ENCODE peak calls at places on chromosomes 4 and X, in nine cellular contexts. H, E, A, R, L, Q, Z, I and X are unnamed samples.

GRCh38 chr4:26878729-26879415 is 18.2 kb downstream of the STIM2 start:
- DNase-seq in H (no peak), E (no peak), A (no peak), R (no peak), L (no peak), Q (no peak), Z (no peak), I (no peak), X (no peak)

GRCh38 chrX:112913807-112914206 is 73.2 kb upstream of the AMOT start:
- DNase-seq in H (no peak), E (no peak), A (no peak), R (no peak), L (no peak), Q (no peak), Z (no peak), I (no peak), X (peak)

GRCh38 chr4:112173593-112174559 is 28.6 kb downstream of the FAM241A start:
- DNase-seq in H (no peak), E (peak), A (no peak), R (no peak), L (peak), Q (no peak), Z (no peak), I (no peak), X (no peak)

GRCh38 chr4:185895866-185896265 is 83.9 kb upstream of the SORBS2 start:
- DNase-seq in H (no peak), E (no peak), A (no peak), R (no peak), L (no peak), Q (no peak), Z (no peak), I (no peak), X (no peak)

GRCh38 chr4:182307746-182308145 is 64.5 kb downstream of the TENM3 start:
- DNase-seq in H (no peak), E (peak), A (peak), R (no peak), L (no peak), Q (peak), Z (no peak), I (no peak), X (no peak)

GRCh38 chr4:132056466-132056865 is 1092.6 kb upstream of the PCDH10 start:
- DNase-seq in H (no peak), E (no peak), A (no peak), R (no peak), L (no peak), Q (no peak), Z (no peak), I (no peak), X (no peak)

GRCh38 chrX:19121898-19122640 is at the start of gene ADGRG2:
- DNase-seq in H (no peak), E (no peak), A (peak), R (peak), L (peak), Q (peak), Z (no peak), I (peak), X (no peak)

GRCh38 chr4:128241425-128241913 is 46.1 kb downstream of the PGRMC2 start:
- DNase-seq in H (no peak), E (no peak), A (peak), R (peak), L (no peak), Q (no peak), Z (no peak), I (no peak), X (no peak)

GRCh38 chr4:90030953-90031352 is 96.2 kb upstream of the CCSER1 start:
- DNase-seq in H (no peak), E (peak), A (no peak), R (peak), L (no peak), Q (no peak), Z (no peak), I (no peak), X (no peak)

GRCh38 chr4:1716065-1716945 is 4.2 kb upstream of the SLBP start:
- DNase-seq in H (no peak), E (no peak), A (no peak), R (no peak), L (no peak), Q (no peak), Z (no peak), I (no peak), X (no peak)

GRCh38 chrX:17580529-17581155 is 156.7 kb upstream of the SCML1 start:
- DNase-seq in H (no peak), E (no peak), A (no peak), R (no peak), L (no peak), Q (no peak), Z (peak), I (peak), X (no peak)

GRCh38 chr4:15077969-15078368 is 75.7 kb downstream of the CPEB2 start:
- DNase-seq in H (no peak), E (no peak), A (no peak), R (peak), L (no peak), Q (no peak), Z (no peak), I (no peak), X (no peak)

GRCh38 chrX:13658602-13659001 is 5.7 kb downstream of the TCEANC start:
- DNase-seq in H (no peak), E (peak), A (peak), R (peak), L (no peak), Q (no peak), Z (no peak), I (no peak), X (peak)

GRCh38 chr4:25223770-25224375 is 10.0 kb upstream of the PI4K2B start:
- DNase-seq in H (no peak), E (peak), A (no peak), R (peak), L (no peak), Q (no peak), Z (no peak), I (no peak), X (peak)

GRCh38 chr4:139015948-139016451 is 419 bp downstream of the NOCT start:
- DNase-seq in H (no peak), E (no peak), A (no peak), R (peak), L (peak), Q (peak), Z (no peak), I (peak), X (peak)

GRCh38 chr4:102501635-102502382 is 650 bp downstream of the NFKB1 start:
- DNase-seq in H (peak), E (peak), A (peak), R (peak), L (peak), Q (peak), Z (peak), I (peak), X (peak)

GRCh38 chrX:19514791-19515614 is at the start of gene MAP3K15:
- DNase-seq in H (no peak), E (no peak), A (no peak), R (peak), L (peak), Q (peak), Z (no peak), I (no peak), X (peak)

GRCh38 chrX:11787564-11787963 is 29.5 kb downstream of the MSL3 start:
- DNase-seq in H (no peak), E (peak), A (peak), R (peak), L (peak), Q (peak), Z (peak), I (peak), X (peak)

GRCh38 chr4:183337349-183337748 is 15.1 kb upstream of the CLDN24 start:
- DNase-seq in H (no peak), E (no peak), A (no peak), R (no peak), L (peak), Q (peak), Z (no peak), I (no peak), X (no peak)

GRCh38 chrX:24426340-24426913 is 38.7 kb upstream of the PDK3 start:
- DNase-seq in H (no peak), E (no peak), A (no peak), R (peak), L (no peak), Q (no peak), Z (no peak), I (no peak), X (peak)

GRCh38 chrX:150792949-150793527 is 99.8 kb downstream of the MTMR1 start:
- DNase-seq in H (no peak), E (no peak), A (no peak), R (peak), L (no peak), Q (no peak), Z (no peak), I (no peak), X (peak)

GRCh38 chr4:73661646-73662119 is 41.4 kb upstream of the RASSF6 start:
- DNase-seq in H (no peak), E (no peak), A (no peak), R (peak), L (no peak), Q (no peak), Z (no peak), I (no peak), X (no peak)

GRCh38 chr4:74624351-74625151 is 169.8 kb downstream of the BTC start:
- DNase-seq in H (no peak), E (peak), A (no peak), R (peak), L (no peak), Q (no peak), Z (no peak), I (no peak), X (no peak)

GRCh38 chr4:26583538-26583864 is 383 bp upstream of the TBC1D19 start:
- DNase-seq in H (no peak), E (no peak), A (no peak), R (no peak), L (no peak), Q (no peak), Z (no peak), I (no peak), X (no peak)

GRCh38 chrX:54182194-54182863 is 725 bp downstream of the FAM120C start:
- DNase-seq in H (peak), E (peak), A (peak), R (peak), L (peak), Q (peak), Z (peak), I (peak), X (peak)
- TF ChIP-seq POLR2A in H (no peak), E (peak), A (no peak), R (peak), L (no peak), Q (no peak), Z (no peak), I (peak), X (peak)

DNA sequence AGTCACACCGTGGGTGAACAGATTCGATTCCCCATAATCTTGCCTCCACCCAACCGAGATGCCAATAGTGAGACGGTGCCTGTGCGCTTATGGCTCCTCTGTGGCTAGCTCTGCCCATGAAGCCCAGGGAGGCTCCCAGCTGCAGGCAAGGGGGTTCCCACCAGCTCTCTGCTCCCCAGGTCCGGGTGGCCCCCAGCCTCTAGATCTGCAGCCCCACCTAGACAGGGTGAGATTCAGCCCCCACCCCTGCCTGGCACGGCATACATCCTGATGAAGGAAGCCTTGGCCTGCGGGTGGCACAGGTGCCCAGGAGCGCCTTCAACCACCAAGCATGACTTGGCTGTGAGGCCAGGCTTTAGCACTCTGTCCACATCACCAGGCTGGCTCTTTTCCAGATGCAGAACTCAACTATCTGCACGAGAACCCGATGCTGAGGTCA is 40.6 kb downstream of the WDR1 start:
- DNase-seq in H (no peak), E (no peak), A (no peak), R (no peak), L (peak), Q (peak), Z (peak), I (no peak), X (no peak)
- TF ChIP-seq POLR2A in H (no peak), E (no peak), A (no peak), R (no peak), L (no peak), Q (no peak), Z (no peak), I (no peak), X (no peak)

DNA sequence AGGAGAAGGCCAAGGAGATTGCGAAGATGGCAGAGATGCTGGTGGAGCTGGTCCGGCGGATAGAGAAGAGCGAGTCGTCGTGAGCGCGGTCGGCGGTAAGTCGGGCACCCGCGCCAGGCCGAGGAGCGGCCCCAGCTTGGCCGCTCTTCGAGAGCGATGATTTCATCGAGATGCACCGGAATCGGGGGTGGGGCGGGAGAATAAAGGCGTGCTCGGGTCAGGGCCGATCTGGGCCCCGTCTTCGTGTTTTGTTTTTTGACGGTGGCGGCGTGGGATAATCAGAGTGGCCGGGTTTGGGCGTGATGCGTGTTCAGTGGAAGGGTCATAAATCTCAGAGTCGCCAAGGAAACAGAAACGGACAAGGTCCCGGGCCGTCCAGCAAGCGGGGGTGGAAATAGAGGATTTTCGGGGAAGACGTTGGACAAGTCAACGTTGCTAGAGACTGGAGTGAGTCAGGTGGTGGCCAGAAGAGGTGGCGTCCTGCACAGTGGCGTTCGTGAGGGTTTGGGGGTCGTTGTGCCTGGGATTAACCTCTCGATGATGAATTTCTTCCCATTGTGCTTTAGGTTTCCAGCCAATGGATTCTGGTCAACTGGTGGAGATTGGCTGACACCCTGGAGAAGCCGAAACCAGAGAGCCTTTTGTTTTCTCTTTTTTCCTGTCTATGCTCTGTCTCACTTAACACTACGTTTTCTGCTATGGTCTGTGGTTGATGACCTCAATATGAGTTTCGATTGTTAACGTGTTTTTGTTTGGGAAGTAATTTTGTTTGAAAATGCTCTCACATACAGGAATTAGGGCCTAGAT is 882 bp downstream of the MRFAP1 start:
- DNase-seq in H (no peak), E (no peak), A (peak), R (no peak), L (peak), Q (peak), Z (no peak), I (peak), X (peak)
- TF ChIP-seq POLR2A in H (peak), E (no peak), A (no peak), R (no peak), L (no peak), Q (no peak), Z (no peak), I (no peak), X (no peak)

GRCh38 chrX:1599791-1600405 is 8.5 kb downstream of the AKAP17A start:
- DNase-seq in H (no peak), E (no peak), A (no peak), R (no peak), L (no peak), Q (no peak), Z (no peak), I (no peak), X (no peak)

GRCh38 chrX:1600406-1601050 is 9.1 kb downstream of the AKAP17A start:
- DNase-seq in H (no peak), E (no peak), A (no peak), R (no peak), L (no peak), Q (no peak), Z (no peak), I (no peak), X (no peak)

GRCh38 chrX:1598876-1599790 is 7.7 kb downstream of the AKAP17A start:
- DNase-seq in H (no peak), E (no peak), A (no peak), R (no peak), L (no peak), Q (no peak), Z (no peak), I (no peak), X (no peak)

GRCh38 chrX:1601768-1602085 is 10.3 kb downstream of the AKAP17A start:
- DNase-seq in H (no peak), E (no peak), A (no peak), R (no peak), L (no peak), Q (no peak), Z (no peak), I (no peak), X (no peak)

DNA sequence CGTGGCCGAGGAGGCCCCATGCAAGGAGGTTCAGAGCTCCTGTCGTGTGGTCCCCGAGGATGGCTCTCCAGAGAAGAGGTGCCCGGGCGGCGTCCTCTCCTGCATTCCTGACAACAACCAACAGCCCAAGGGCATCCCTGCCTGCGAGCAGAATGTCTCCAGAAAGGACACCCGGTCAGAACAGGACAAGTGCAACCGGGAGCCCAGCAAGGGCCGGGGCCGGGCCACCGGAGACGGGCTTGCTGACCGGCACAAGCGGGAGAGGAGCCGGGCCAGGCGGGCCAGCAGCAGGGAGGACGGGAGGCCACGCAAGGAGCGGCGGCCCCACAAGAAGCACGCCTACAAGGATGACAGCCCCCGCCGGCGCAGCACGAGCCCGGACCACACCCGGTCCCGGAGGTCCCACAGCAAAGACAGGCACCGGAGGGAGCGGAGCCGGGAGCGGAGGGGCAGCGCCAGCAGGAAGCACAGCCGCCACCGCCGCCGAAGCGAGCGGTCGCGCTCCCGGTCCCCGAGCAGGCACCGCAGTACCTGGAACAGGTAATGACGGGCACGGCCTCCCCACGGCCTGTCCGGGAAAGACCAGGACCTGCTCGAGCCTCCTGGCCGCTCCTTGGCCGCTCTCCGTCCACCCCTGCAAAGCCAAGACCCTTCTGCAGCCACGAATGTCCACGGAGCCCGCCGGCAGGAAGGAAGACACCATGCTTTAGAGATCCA is 9.8 kb downstream of the AKAP17A start:
- DNase-seq in H (no peak), E (no peak), A (no peak), R (no peak), L (no peak), Q (no peak), Z (no peak), I (no peak), X (no peak)
- TF ChIP-seq POLR2A in H (no peak), E (no peak), A (no peak), R (no peak), L (no peak), Q (no peak), Z (no peak), I (no peak), X (no peak)

GRCh38 chr4:184810720-184811119 is 15.0 kb downstream of the ACSL1 start:
- DNase-seq in H (no peak), E (no peak), A (no peak), R (no peak), L (no peak), Q (no peak), Z (no peak), I (no peak), X (no peak)

GRCh38 chr4:184806711-184807110 is 19.1 kb downstream of the ACSL1 start:
- DNase-seq in H (no peak), E (no peak), A (no peak), R (no peak), L (no peak), Q (no peak), Z (no peak), I (no peak), X (no peak)

GRCh38 chr4:184807261-184807660 is 18.5 kb downstream of the ACSL1 start:
- DNase-seq in H (no peak), E (no peak), A (no peak), R (no peak), L (peak), Q (no peak), Z (no peak), I (no peak), X (no peak)

GRCh38 chr4:184807797-184808718 is 17.7 kb downstream of the ACSL1 start:
- DNase-seq in H (no peak), E (no peak), A (no peak), R (no peak), L (peak), Q (no peak), Z (no peak), I (peak), X (no peak)

GRCh38 chr4:184808719-184809062 is 17.1 kb downstream of the ACSL1 start:
- DNase-seq in H (no peak), E (no peak), A (no peak), R (no peak), L (no peak), Q (no peak), Z (no peak), I (no peak), X (no peak)
- TF ChIP-seq POLR2A in H (peak), E (no peak), A (no peak), R (no peak), L (no peak), Q (no peak), Z (no peak), I (no peak), X (no peak)

DNA sequence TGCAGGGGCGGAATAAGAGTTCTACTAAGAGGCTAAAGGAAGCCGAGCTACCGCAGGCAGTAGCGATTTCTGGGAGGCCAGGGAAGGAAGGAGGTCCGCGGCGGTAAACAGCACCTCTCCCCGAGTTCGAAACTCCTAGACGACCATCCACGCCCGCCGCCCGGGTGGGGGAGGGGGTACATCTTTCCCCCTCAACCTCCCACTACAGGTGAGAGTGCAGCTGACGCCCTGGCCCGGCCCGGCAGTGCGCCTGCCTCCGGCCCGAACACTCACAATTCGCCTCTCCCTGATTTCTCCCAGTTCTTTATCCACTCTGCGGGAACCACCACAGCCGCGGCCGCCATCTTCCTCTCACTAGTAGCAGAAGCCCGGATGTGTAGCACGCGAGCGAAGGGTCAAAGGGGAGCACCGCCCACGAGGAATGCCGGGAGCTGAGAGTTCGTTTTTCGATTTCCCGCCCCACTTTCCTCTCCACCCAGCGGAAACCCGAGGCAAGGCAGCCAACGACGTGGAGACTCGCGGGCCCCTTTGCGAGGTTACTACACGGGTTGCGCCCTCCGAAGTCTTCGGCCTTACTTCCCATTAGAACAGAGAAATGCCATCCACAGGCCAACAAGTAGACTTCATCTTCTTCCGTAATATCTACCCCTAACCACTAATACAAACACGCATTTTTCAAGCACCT is at the start of gene THOC2:
- DNase-seq in H (peak), E (peak), A (peak), R (peak), L (peak), Q (peak), Z (peak), I (peak), X (peak)
- TF ChIP-seq POLR2A in H (no peak), E (peak), A (peak), R (peak), L (no peak), Q (no peak), Z (no peak), I (no peak), X (peak)

GRCh38 chrX:26334232-26334631 is 118.3 kb downstream of the MAGEB5 start:
- DNase-seq in H (no peak), E (no peak), A (no peak), R (no peak), L (no peak), Q (no peak), Z (peak), I (no peak), X (no peak)
- TF ChIP-seq POLR2A in H (no peak), E (no peak), A (no peak), R (no peak), L (no peak), Q (no peak), Z (no peak), I (no peak), X (no peak)